ENCODE peak calls at places on chromosomes 5 and 9, in four cellular contexts. One of them, this sample, is unnamed.

GRCh38 chr9:34256104-34256503 is 73.0 kb downstream of the KIF24 start:
- DNase-seq in adipocyte: no peak
- DNase-seq in right atrium auricular region: no peak
- DNase-seq in EH: no peak
- DNase-seq in this sample: no peak

GRCh38 chr5:54093861-54094260 is 216.5 kb downstream of the ARL15 start:
- DNase-seq in adipocyte: no peak
- DNase-seq in right atrium auricular region: no peak
- DNase-seq in EH: no peak
- DNase-seq in this sample: no peak

GRCh38 chr5:78649816-78650561 is 1.4 kb upstream of the LHFPL2 start:
- DNase-seq in adipocyte: peak
- DNase-seq in right atrium auricular region: no peak
- DNase-seq in EH: peak
- DNase-seq in this sample: no peak

GRCh38 chr5:88140396-88140862 is 128.2 kb downstream of the TMEM161B start:
- DNase-seq in adipocyte: no peak
- DNase-seq in right atrium auricular region: no peak
- DNase-seq in EH: no peak
- DNase-seq in this sample: no peak

GRCh38 chr9:123368023-123368422 is 12.0 kb downstream of the CRB2 start:
- DNase-seq in adipocyte: no peak
- DNase-seq in right atrium auricular region: no peak
- DNase-seq in EH: no peak
- DNase-seq in this sample: no peak

GRCh38 chr9:89435315-89435823 is 62.5 kb downstream of the SEMA4D start:
- DNase-seq in adipocyte: no peak
- DNase-seq in right atrium auricular region: no peak
- DNase-seq in EH: no peak
- DNase-seq in this sample: no peak

GRCh38 chr5:129043894-129044293 is 50.7 kb upstream of the ISOC1 start:
- DNase-seq in adipocyte: no peak
- DNase-seq in right atrium auricular region: no peak
- DNase-seq in EH: no peak
- DNase-seq in this sample: no peak

GRCh38 chr5:139882961-139883539 is 87.4 kb downstream of the PSD2 start:
- DNase-seq in adipocyte: no peak
- DNase-seq in right atrium auricular region: no peak
- DNase-seq in EH: no peak
- DNase-seq in this sample: no peak

GRCh38 chr5:180126716-180127681 is 55.4 kb upstream of the RNF130 start:
- DNase-seq in adipocyte: peak
- DNase-seq in right atrium auricular region: peak
- DNase-seq in EH: peak
- DNase-seq in this sample: no peak

GRCh38 chr9:75960561-75960960 is 70.1 kb downstream of the PCSK5 start:
- DNase-seq in adipocyte: no peak
- DNase-seq in right atrium auricular region: no peak
- DNase-seq in EH: no peak
- DNase-seq in this sample: no peak

GRCh38 chr5:29758986-29759421 is 1434.5 kb upstream of the CDH6 start:
- DNase-seq in adipocyte: no peak
- DNase-seq in right atrium auricular region: no peak
- DNase-seq in EH: no peak
- DNase-seq in this sample: no peak

GRCh38 chr5:14560091-14560595 is 21.4 kb upstream of the OTULINL start:
- DNase-seq in adipocyte: no peak
- DNase-seq in right atrium auricular region: no peak
- DNase-seq in EH: no peak
- DNase-seq in this sample: no peak